ENCODE peak calls at places on chromosomes 5 and 9, in ten cellular contexts. One of them, this sample, is unnamed.

GRCh38 chr5:57476743-57477142 is 5.9 kb downstream of the ACTBL2 start:
- DNase-seq in GM03348: no peak
- DNase-seq in astrocyte of the spinal cord: no peak
- DNase-seq in H7: no peak
- DNase-seq in naive thymus-derived CD8-positive, alpha-beta T cell: no peak
- DNase-seq in AML-193: no peak
- DNase-seq in endothelial cell: no peak
- DNase-seq in stimulated activated CD8-positive, alpha-beta memory T cell treated with anti-CD3 and anti-CD28 coated beads, Interleukin-4, amount 100 ng/mL, for 24 hours: no peak
- DNase-seq in left ventricle myocardium inferior: no peak
- DNase-seq in bronchial epithelial cell: no peak
- DNase-seq in this sample: no peak

GRCh38 chr5:74949976-74950375 is 83.8 kb upstream of the FAM169A start:
- DNase-seq in bronchial epithelial cell: no peak
- DNase-seq in astrocyte of the spinal cord: no peak
- DNase-seq in left ventricle myocardium inferior: no peak
- DNase-seq in AML-193: no peak
- DNase-seq in endothelial cell: no peak
- DNase-seq in stimulated activated CD8-positive, alpha-beta memory T cell treated with anti-CD3 and anti-CD28 coated beads, Interleukin-4, amount 100 ng/mL, for 24 hours: no peak
- DNase-seq in GM03348: peak; percentile 57
- DNase-seq in naive thymus-derived CD8-positive, alpha-beta T cell: no peak
- DNase-seq in H7: no peak
- DNase-seq in this sample: no peak

GRCh38 chr9:101028346-101029299 is at the start of gene PLPPR1:
- DNase-seq in H7: peak; percentile 91
- DNase-seq in left ventricle myocardium inferior: peak; percentile 18
- DNase-seq in GM03348: peak; percentile 84
- DNase-seq in naive thymus-derived CD8-positive, alpha-beta T cell: no peak
- DNase-seq in astrocyte of the spinal cord: peak; percentile 33
- DNase-seq in bronchial epithelial cell: peak; percentile 49
- DNase-seq in endothelial cell: peak; percentile 66
- DNase-seq in AML-193: no peak
- DNase-seq in stimulated activated CD8-positive, alpha-beta memory T cell treated with anti-CD3 and anti-CD28 coated beads, Interleukin-4, amount 100 ng/mL, for 24 hours: no peak
- DNase-seq in this sample: peak; percentile 52

GRCh38 chr9:137369911-137370630 is 52.9 kb downstream of the EXD3 start:
- DNase-seq in left ventricle myocardium inferior: no peak
- DNase-seq in stimulated activated CD8-positive, alpha-beta memory T cell treated with anti-CD3 and anti-CD28 coated beads, Interleukin-4, amount 100 ng/mL, for 24 hours: no peak
- DNase-seq in GM03348: no peak
- DNase-seq in H7: no peak
- DNase-seq in endothelial cell: no peak
- DNase-seq in astrocyte of the spinal cord: no peak
- DNase-seq in bronchial epithelial cell: no peak
- DNase-seq in naive thymus-derived CD8-positive, alpha-beta T cell: no peak
- DNase-seq in AML-193: no peak
- DNase-seq in this sample: no peak

GRCh38 chr9:20671635-20672034 is 12.4 kb upstream of the FOCAD start:
- DNase-seq in AML-193: no peak
- DNase-seq in left ventricle myocardium inferior: no peak
- DNase-seq in endothelial cell: no peak
- DNase-seq in H7: no peak
- DNase-seq in stimulated activated CD8-positive, alpha-beta memory T cell treated with anti-CD3 and anti-CD28 coated beads, Interleukin-4, amount 100 ng/mL, for 24 hours: no peak
- DNase-seq in astrocyte of the spinal cord: no peak
- DNase-seq in bronchial epithelial cell: no peak
- DNase-seq in GM03348: no peak
- DNase-seq in naive thymus-derived CD8-positive, alpha-beta T cell: no peak
- DNase-seq in this sample: no peak

GRCh38 chr9:37667706-37668672 is 17.2 kb downstream of the FRMPD1 start:
- DNase-seq in GM03348: no peak
- DNase-seq in endothelial cell: peak; percentile 18
- DNase-seq in AML-193: no peak
- DNase-seq in astrocyte of the spinal cord: no peak
- DNase-seq in stimulated activated CD8-positive, alpha-beta memory T cell treated with anti-CD3 and anti-CD28 coated beads, Interleukin-4, amount 100 ng/mL, for 24 hours: no peak
- DNase-seq in left ventricle myocardium inferior: no peak
- DNase-seq in H7: peak; percentile 71
- DNase-seq in bronchial epithelial cell: peak; percentile 17
- DNase-seq in naive thymus-derived CD8-positive, alpha-beta T cell: no peak
- DNase-seq in this sample: peak; percentile 3

GRCh38 chr5:151151793-151152192 is 5.8 kb downstream of the ANXA6 start:
- DNase-seq in GM03348: peak; percentile 72
- DNase-seq in astrocyte of the spinal cord: peak; percentile 22
- DNase-seq in AML-193: peak; percentile 98
- DNase-seq in left ventricle myocardium inferior: no peak
- DNase-seq in stimulated activated CD8-positive, alpha-beta memory T cell treated with anti-CD3 and anti-CD28 coated beads, Interleukin-4, amount 100 ng/mL, for 24 hours: no peak
- DNase-seq in bronchial epithelial cell: no peak
- DNase-seq in H7: no peak
- DNase-seq in endothelial cell: no peak
- DNase-seq in naive thymus-derived CD8-positive, alpha-beta T cell: no peak
- DNase-seq in this sample: peak; percentile 49

GRCh38 chr9:84000186-84000585 is 19.6 kb downstream of the RMI1 start:
- DNase-seq in AML-193: no peak
- DNase-seq in left ventricle myocardium inferior: no peak
- DNase-seq in bronchial epithelial cell: no peak
- DNase-seq in endothelial cell: no peak
- DNase-seq in GM03348: peak; percentile 31
- DNase-seq in H7: no peak
- DNase-seq in stimulated activated CD8-positive, alpha-beta memory T cell treated with anti-CD3 and anti-CD28 coated beads, Interleukin-4, amount 100 ng/mL, for 24 hours: no peak
- DNase-seq in astrocyte of the spinal cord: no peak
- DNase-seq in naive thymus-derived CD8-positive, alpha-beta T cell: no peak
- DNase-seq in this sample: peak; percentile 30

GRCh38 chr5:104576677-104577076 is 1014.1 kb upstream of the NUDT12 start:
- DNase-seq in naive thymus-derived CD8-positive, alpha-beta T cell: no peak
- DNase-seq in bronchial epithelial cell: no peak
- DNase-seq in AML-193: no peak
- DNase-seq in stimulated activated CD8-positive, alpha-beta memory T cell treated with anti-CD3 and anti-CD28 coated beads, Interleukin-4, amount 100 ng/mL, for 24 hours: no peak
- DNase-seq in GM03348: no peak
- DNase-seq in left ventricle myocardium inferior: no peak
- DNase-seq in H7: no peak
- DNase-seq in endothelial cell: no peak
- DNase-seq in astrocyte of the spinal cord: no peak
- DNase-seq in this sample: no peak

GRCh38 chr5:61306531-61307195 is 25.4 kb upstream of the ZSWIM6 start:
- DNase-seq in endothelial cell: no peak
- DNase-seq in H7: no peak
- DNase-seq in left ventricle myocardium inferior: no peak
- DNase-seq in bronchial epithelial cell: peak; percentile 84
- DNase-seq in stimulated activated CD8-positive, alpha-beta memory T cell treated with anti-CD3 and anti-CD28 coated beads, Interleukin-4, amount 100 ng/mL, for 24 hours: no peak
- DNase-seq in naive thymus-derived CD8-positive, alpha-beta T cell: no peak
- DNase-seq in AML-193: no peak
- DNase-seq in GM03348: peak; percentile 52
- DNase-seq in astrocyte of the spinal cord: peak; percentile 86
- DNase-seq in this sample: peak; percentile 76

GRCh38 chr9:89746385-89747116 is 141.7 kb downstream of the GADD45G start:
- DNase-seq in bronchial epithelial cell: no peak
- DNase-seq in left ventricle myocardium inferior: peak; percentile 71
- DNase-seq in astrocyte of the spinal cord: peak; percentile 23
- DNase-seq in stimulated activated CD8-positive, alpha-beta memory T cell treated with anti-CD3 and anti-CD28 coated beads, Interleukin-4, amount 100 ng/mL, for 24 hours: no peak
- DNase-seq in naive thymus-derived CD8-positive, alpha-beta T cell: no peak
- DNase-seq in endothelial cell: no peak
- DNase-seq in GM03348: no peak
- DNase-seq in H7: no peak
- DNase-seq in AML-193: no peak
- DNase-seq in this sample: no peak

GRCh38 chr5:14871084-14871572 is 450 bp downstream of the ANKH start:
- DNase-seq in endothelial cell: no peak
- DNase-seq in bronchial epithelial cell: no peak
- DNase-seq in astrocyte of the spinal cord: no peak
- DNase-seq in naive thymus-derived CD8-positive, alpha-beta T cell: peak; percentile 6
- DNase-seq in GM03348: no peak
- DNase-seq in stimulated activated CD8-positive, alpha-beta memory T cell treated with anti-CD3 and anti-CD28 coated beads, Interleukin-4, amount 100 ng/mL, for 24 hours: no peak
- DNase-seq in H7: peak; percentile 64
- DNase-seq in left ventricle myocardium inferior: peak; percentile 27
- DNase-seq in AML-193: no peak
- DNase-seq in this sample: no peak

GRCh38 chr5:130963798-130964197 is 201.3 kb downstream of the HINT1 start:
- DNase-seq in stimulated activated CD8-positive, alpha-beta memory T cell treated with anti-CD3 and anti-CD28 coated beads, Interleukin-4, amount 100 ng/mL, for 24 hours: no peak
- DNase-seq in H7: no peak
- DNase-seq in AML-193: no peak
- DNase-seq in bronchial epithelial cell: peak; percentile 83
- DNase-seq in endothelial cell: no peak
- DNase-seq in GM03348: peak; percentile 29
- DNase-seq in left ventricle myocardium inferior: no peak
- DNase-seq in astrocyte of the spinal cord: no peak
- DNase-seq in naive thymus-derived CD8-positive, alpha-beta T cell: no peak
- DNase-seq in this sample: no peak

GRCh38 chr5:68460147-68460760 is 244.7 kb downstream of the PIK3R1 start:
- DNase-seq in astrocyte of the spinal cord: peak; percentile 72
- DNase-seq in endothelial cell: peak; percentile 51
- DNase-seq in AML-193: peak; percentile 57
- DNase-seq in naive thymus-derived CD8-positive, alpha-beta T cell: peak; percentile 2
- DNase-seq in GM03348: peak; percentile 64
- DNase-seq in left ventricle myocardium inferior: no peak
- DNase-seq in H7: peak; percentile 22
- DNase-seq in bronchial epithelial cell: peak; percentile 74
- DNase-seq in stimulated activated CD8-positive, alpha-beta memory T cell treated with anti-CD3 and anti-CD28 coated beads, Interleukin-4, amount 100 ng/mL, for 24 hours: no peak
- DNase-seq in this sample: peak; percentile 85

GRCh38 chr5:84191296-84191695 is 193.4 kb downstream of the EDIL3 start:
- DNase-seq in naive thymus-derived CD8-positive, alpha-beta T cell: no peak
- DNase-seq in astrocyte of the spinal cord: peak; percentile 68
- DNase-seq in AML-193: no peak
- DNase-seq in endothelial cell: no peak
- DNase-seq in GM03348: no peak
- DNase-seq in H7: no peak
- DNase-seq in bronchial epithelial cell: no peak
- DNase-seq in left ventricle myocardium inferior: no peak
- DNase-seq in stimulated activated CD8-positive, alpha-beta memory T cell treated with anti-CD3 and anti-CD28 coated beads, Interleukin-4, amount 100 ng/mL, for 24 hours: no peak
- DNase-seq in this sample: peak; percentile 28

GRCh38 chr5:129107637-129108036 is 13.1 kb downstream of the ISOC1 start:
- DNase-seq in stimulated activated CD8-positive, alpha-beta memory T cell treated with anti-CD3 and anti-CD28 coated beads, Interleukin-4, amount 100 ng/mL, for 24 hours: no peak
- DNase-seq in naive thymus-derived CD8-positive, alpha-beta T cell: no peak
- DNase-seq in left ventricle myocardium inferior: no peak
- DNase-seq in astrocyte of the spinal cord: no peak
- DNase-seq in AML-193: no peak
- DNase-seq in H7: no peak
- DNase-seq in endothelial cell: no peak
- DNase-seq in GM03348: no peak
- DNase-seq in bronchial epithelial cell: no peak
- DNase-seq in this sample: no peak

GRCh38 chr9:14369011-14369410 is 55.1 kb upstream of the NFIB start:
- DNase-seq in stimulated activated CD8-positive, alpha-beta memory T cell treated with anti-CD3 and anti-CD28 coated beads, Interleukin-4, amount 100 ng/mL, for 24 hours: no peak
- DNase-seq in bronchial epithelial cell: no peak
- DNase-seq in left ventricle myocardium inferior: no peak
- DNase-seq in astrocyte of the spinal cord: no peak
- DNase-seq in AML-193: no peak
- DNase-seq in naive thymus-derived CD8-positive, alpha-beta T cell: no peak
- DNase-seq in endothelial cell: no peak
- DNase-seq in H7: no peak
- DNase-seq in GM03348: no peak
- DNase-seq in this sample: no peak

GRCh38 chr9:135907006-135907434 is 326 bp downstream of the CAMSAP1 start:
- DNase-seq in astrocyte of the spinal cord: peak; percentile 30
- DNase-seq in endothelial cell: peak; percentile 59
- DNase-seq in AML-193: no peak
- DNase-seq in H7: no peak
- DNase-seq in bronchial epithelial cell: no peak
- DNase-seq in naive thymus-derived CD8-positive, alpha-beta T cell: no peak
- DNase-seq in left ventricle myocardium inferior: peak; percentile 36
- DNase-seq in stimulated activated CD8-positive, alpha-beta memory T cell treated with anti-CD3 and anti-CD28 coated beads, Interleukin-4, amount 100 ng/mL, for 24 hours: no peak
- DNase-seq in GM03348: no peak
- DNase-seq in this sample: peak; percentile 41

GRCh38 chr9:135958485-135958884 is 2.7 kb downstream of the UBAC1 start:
- DNase-seq in stimulated activated CD8-positive, alpha-beta memory T cell treated with anti-CD3 and anti-CD28 coated beads, Interleukin-4, amount 100 ng/mL, for 24 hours: no peak
- DNase-seq in H7: no peak
- DNase-seq in GM03348: no peak
- DNase-seq in AML-193: peak; percentile 39
- DNase-seq in bronchial epithelial cell: no peak
- DNase-seq in astrocyte of the spinal cord: no peak
- DNase-seq in endothelial cell: no peak
- DNase-seq in naive thymus-derived CD8-positive, alpha-beta T cell: no peak
- DNase-seq in left ventricle myocardium inferior: no peak
- DNase-seq in this sample: no peak

GRCh38 chr9:562330-562729 is 279.2 kb upstream of the DMRT1 start:
- DNase-seq in naive thymus-derived CD8-positive, alpha-beta T cell: no peak
- DNase-seq in AML-193: no peak
- DNase-seq in bronchial epithelial cell: no peak
- DNase-seq in H7: no peak
- DNase-seq in astrocyte of the spinal cord: no peak
- DNase-seq in endothelial cell: no peak
- DNase-seq in left ventricle myocardium inferior: no peak
- DNase-seq in stimulated activated CD8-positive, alpha-beta memory T cell treated with anti-CD3 and anti-CD28 coated beads, Interleukin-4, amount 100 ng/mL, for 24 hours: no peak
- DNase-seq in GM03348: no peak
- DNase-seq in this sample: no peak

GRCh38 chr9:72154468-72155281 is 5.4 kb downstream of the GDA start:
- DNase-seq in stimulated activated CD8-positive, alpha-beta memory T cell treated with anti-CD3 and anti-CD28 coated beads, Interleukin-4, amount 100 ng/mL, for 24 hours: no peak
- DNase-seq in endothelial cell: no peak
- DNase-seq in naive thymus-derived CD8-positive, alpha-beta T cell: no peak
- DNase-seq in H7: no peak
- DNase-seq in AML-193: no peak
- DNase-seq in bronchial epithelial cell: peak; percentile 56
- DNase-seq in left ventricle myocardium inferior: no peak
- DNase-seq in GM03348: no peak
- DNase-seq in astrocyte of the spinal cord: no peak
- DNase-seq in this sample: peak; percentile 2

GRCh38 chr9:13904746-13905145 is 409.2 kb downstream of the NFIB start:
- DNase-seq in bronchial epithelial cell: no peak
- DNase-seq in left ventricle myocardium inferior: no peak
- DNase-seq in endothelial cell: no peak
- DNase-seq in H7: no peak
- DNase-seq in astrocyte of the spinal cord: peak; percentile 24
- DNase-seq in stimulated activated CD8-positive, alpha-beta memory T cell treated with anti-CD3 and anti-CD28 coated beads, Interleukin-4, amount 100 ng/mL, for 24 hours: no peak
- DNase-seq in naive thymus-derived CD8-positive, alpha-beta T cell: no peak
- DNase-seq in AML-193: no peak
- DNase-seq in GM03348: no peak
- DNase-seq in this sample: peak; percentile 43

GRCh38 chr5:41312478-41313060 is 99.2 kb upstream of the C6 start:
- DNase-seq in endothelial cell: no peak
- DNase-seq in stimulated activated CD8-positive, alpha-beta memory T cell treated with anti-CD3 and anti-CD28 coated beads, Interleukin-4, amount 100 ng/mL, for 24 hours: no peak
- DNase-seq in bronchial epithelial cell: no peak
- DNase-seq in AML-193: no peak
- DNase-seq in H7: no peak
- DNase-seq in astrocyte of the spinal cord: no peak
- DNase-seq in naive thymus-derived CD8-positive, alpha-beta T cell: no peak
- DNase-seq in GM03348: no peak
- DNase-seq in left ventricle myocardium inferior: no peak
- DNase-seq in this sample: no peak

GRCh38 chr9:86667307-86667706 is 280.0 kb downstream of the GAS1 start:
- DNase-seq in endothelial cell: no peak
- DNase-seq in naive thymus-derived CD8-positive, alpha-beta T cell: no peak
- DNase-seq in H7: no peak
- DNase-seq in AML-193: no peak
- DNase-seq in stimulated activated CD8-positive, alpha-beta memory T cell treated with anti-CD3 and anti-CD28 coated beads, Interleukin-4, amount 100 ng/mL, for 24 hours: no peak
- DNase-seq in left ventricle myocardium inferior: no peak
- DNase-seq in astrocyte of the spinal cord: peak; percentile 73
- DNase-seq in bronchial epithelial cell: no peak
- DNase-seq in GM03348: peak; percentile 37
- DNase-seq in this sample: peak; percentile 53

GRCh38 chr5:145557345-145557744 is 277.8 kb downstream of the PRELID2 start:
- DNase-seq in naive thymus-derived CD8-positive, alpha-beta T cell: no peak
- DNase-seq in left ventricle myocardium inferior: no peak
- DNase-seq in stimulated activated CD8-positive, alpha-beta memory T cell treated with anti-CD3 and anti-CD28 coated beads, Interleukin-4, amount 100 ng/mL, for 24 hours: no peak
- DNase-seq in astrocyte of the spinal cord: no peak
- DNase-seq in endothelial cell: no peak
- DNase-seq in H7: no peak
- DNase-seq in AML-193: no peak
- DNase-seq in GM03348: no peak
- DNase-seq in bronchial epithelial cell: no peak
- DNase-seq in this sample: no peak

GRCh38 chr5:158976035-158976434 is 123.7 kb downstream of the EBF1 start:
- DNase-seq in endothelial cell: no peak
- DNase-seq in GM03348: peak; percentile 78
- DNase-seq in H7: no peak
- DNase-seq in bronchial epithelial cell: peak; percentile 82
- DNase-seq in naive thymus-derived CD8-positive, alpha-beta T cell: no peak
- DNase-seq in stimulated activated CD8-positive, alpha-beta memory T cell treated with anti-CD3 and anti-CD28 coated beads, Interleukin-4, amount 100 ng/mL, for 24 hours: no peak
- DNase-seq in astrocyte of the spinal cord: peak; percentile 92
- DNase-seq in left ventricle myocardium inferior: no peak
- DNase-seq in AML-193: no peak
- DNase-seq in this sample: peak; percentile 81